ENCODE peak calls at places on chromosomes 3 and 15, in eight cellular contexts. One of them, this sample, is unnamed.
A peak's percentile ranks its signal among the peaks of the same experiment; 100 is the strongest.

GRCh38 chr3:193620650-193621049 is 27.6 kb downstream of the OPA1 start:
- DNase-seq in aorta: no peak
- DNase-seq in mesenchymal stem cell: peak; percentile 61
- DNase-seq in ascending aorta: no peak
- DNase-seq in heart right ventricle: no peak
- DNase-seq in GM23338: no peak
- DNase-seq in fibroblast of lung: peak; percentile 44
- DNase-seq in GM23248: peak; percentile 44
- DNase-seq in this sample: peak; percentile 12

GRCh38 chr3:161557751-161558150 is 61.1 kb downstream of the OTOL1 start:
- DNase-seq in aorta: no peak
- DNase-seq in mesenchymal stem cell: no peak
- DNase-seq in ascending aorta: no peak
- DNase-seq in heart right ventricle: no peak
- DNase-seq in GM23338: no peak
- DNase-seq in fibroblast of lung: no peak
- DNase-seq in GM23248: no peak
- DNase-seq in this sample: no peak

GRCh38 chr3:187713504-187713903 is 11.1 kb upstream of the RTP2 start:
- DNase-seq in aorta: no peak
- DNase-seq in mesenchymal stem cell: peak; percentile 45
- DNase-seq in ascending aorta: no peak
- DNase-seq in heart right ventricle: peak; percentile 23
- DNase-seq in GM23338: peak; percentile 34
- DNase-seq in fibroblast of lung: peak; percentile 45
- DNase-seq in GM23248: peak; percentile 32
- DNase-seq in this sample: peak; percentile 31

GRCh38 chr15:76221085-76221767 is 90.0 kb downstream of the ETFA start:
- DNase-seq in aorta: no peak
- DNase-seq in mesenchymal stem cell: no peak
- DNase-seq in ascending aorta: no peak
- DNase-seq in heart right ventricle: no peak
- DNase-seq in GM23338: no peak
- DNase-seq in fibroblast of lung: no peak
- DNase-seq in GM23248: no peak
- DNase-seq in this sample: no peak

GRCh38 chr3:46856576-46857471 is 6.4 kb downstream of the MYL3 start:
- DNase-seq in aorta: peak; percentile 62
- DNase-seq in mesenchymal stem cell: no peak
- DNase-seq in ascending aorta: peak; percentile 57
- DNase-seq in heart right ventricle: peak; percentile 5
- DNase-seq in GM23338: no peak
- DNase-seq in fibroblast of lung: no peak
- DNase-seq in GM23248: no peak
- DNase-seq in this sample: no peak

GRCh38 chr15:77659350-77660321 is 26.9 kb upstream of the LINGO1 start:
- DNase-seq in aorta: no peak
- DNase-seq in mesenchymal stem cell: peak; percentile 57
- DNase-seq in ascending aorta: no peak
- DNase-seq in heart right ventricle: peak; percentile 35
- DNase-seq in GM23338: peak; percentile 83
- DNase-seq in fibroblast of lung: peak; percentile 31
- DNase-seq in GM23248: peak; percentile 75
- DNase-seq in this sample: peak; percentile 38

GRCh38 chr3:100155105-100155504 is 40.8 kb upstream of the FILIP1L start:
- DNase-seq in aorta: no peak
- DNase-seq in mesenchymal stem cell: no peak
- DNase-seq in ascending aorta: no peak
- DNase-seq in heart right ventricle: no peak
- DNase-seq in GM23338: no peak
- DNase-seq in fibroblast of lung: no peak
- DNase-seq in GM23248: peak; percentile 65
- DNase-seq in this sample: no peak

GRCh38 chr3:30492581-30493192 is 113.7 kb upstream of the TGFBR2 start:
- DNase-seq in aorta: no peak
- DNase-seq in mesenchymal stem cell: peak; percentile 41
- DNase-seq in ascending aorta: no peak
- DNase-seq in heart right ventricle: no peak
- DNase-seq in GM23338: peak; percentile 5
- DNase-seq in fibroblast of lung: peak; percentile 74
- DNase-seq in GM23248: peak; percentile 83
- DNase-seq in this sample: peak; percentile 55

GRCh38 chr3:52690560-52690959 is 4.7 kb downstream of the GNL3 start:
- DNase-seq in aorta: no peak
- DNase-seq in mesenchymal stem cell: no peak
- DNase-seq in ascending aorta: no peak
- DNase-seq in heart right ventricle: no peak
- DNase-seq in GM23338: no peak
- DNase-seq in fibroblast of lung: no peak
- DNase-seq in GM23248: no peak
- DNase-seq in this sample: no peak

GRCh38 chr3:87798567-87798947 is 260.2 kb downstream of the CGGBP1 start:
- DNase-seq in aorta: no peak
- DNase-seq in mesenchymal stem cell: no peak
- DNase-seq in ascending aorta: no peak
- DNase-seq in heart right ventricle: no peak
- DNase-seq in GM23338: no peak
- DNase-seq in fibroblast of lung: no peak
- DNase-seq in GM23248: peak; percentile 35
- DNase-seq in this sample: peak; percentile 7

GRCh38 chr3:79598594-79598993 is 169.2 kb downstream of the ROBO1 start:
- DNase-seq in aorta: no peak
- DNase-seq in mesenchymal stem cell: no peak
- DNase-seq in ascending aorta: no peak
- DNase-seq in heart right ventricle: no peak
- DNase-seq in GM23338: peak; percentile 16
- DNase-seq in fibroblast of lung: peak; percentile 5
- DNase-seq in GM23248: no peak
- DNase-seq in this sample: peak; percentile 45

GRCh38 chr3:188584162-188584529 is 430.2 kb downstream of the LPP start:
- DNase-seq in aorta: no peak
- DNase-seq in mesenchymal stem cell: peak; percentile 83
- DNase-seq in ascending aorta: no peak
- DNase-seq in heart right ventricle: no peak
- DNase-seq in GM23338: peak; percentile 4
- DNase-seq in fibroblast of lung: peak; percentile 93
- DNase-seq in GM23248: peak; percentile 87
- DNase-seq in this sample: peak; percentile 54

GRCh38 chr3:45545476-45545875 is 49.1 kb upstream of the LIMD1 start:
- DNase-seq in aorta: no peak
- DNase-seq in mesenchymal stem cell: peak; percentile 62
- DNase-seq in ascending aorta: peak; percentile 78
- DNase-seq in heart right ventricle: no peak
- DNase-seq in GM23338: no peak
- DNase-seq in fibroblast of lung: peak; percentile 23
- DNase-seq in GM23248: peak; percentile 67
- DNase-seq in this sample: peak; percentile 31

GRCh38 chr3:53250881-53251605 is 4.8 kb downstream of the TKT start:
- DNase-seq in aorta: no peak
- DNase-seq in mesenchymal stem cell: no peak
- DNase-seq in ascending aorta: no peak
- DNase-seq in heart right ventricle: no peak
- DNase-seq in GM23338: no peak
- DNase-seq in fibroblast of lung: no peak
- DNase-seq in GM23248: no peak
- DNase-seq in this sample: no peak

GRCh38 chr3:7445331-7445730 is 584.4 kb downstream of the GRM7 start:
- DNase-seq in aorta: no peak
- DNase-seq in mesenchymal stem cell: no peak
- DNase-seq in ascending aorta: no peak
- DNase-seq in heart right ventricle: no peak
- DNase-seq in GM23338: no peak
- DNase-seq in fibroblast of lung: no peak
- DNase-seq in GM23248: no peak
- DNase-seq in this sample: no peak

GRCh38 chr15:62739507-62739906 is 303.0 kb upstream of the TPM1 start:
- DNase-seq in aorta: no peak
- DNase-seq in mesenchymal stem cell: peak; percentile 10
- DNase-seq in ascending aorta: no peak
- DNase-seq in heart right ventricle: no peak
- DNase-seq in GM23338: no peak
- DNase-seq in fibroblast of lung: peak; percentile 92
- DNase-seq in GM23248: peak; percentile 85
- DNase-seq in this sample: peak; percentile 29

GRCh38 chr3:187739561-187740445 is 5.5 kb downstream of the BCL6 start:
- DNase-seq in aorta: peak; percentile 93
- DNase-seq in mesenchymal stem cell: peak; percentile 95
- DNase-seq in ascending aorta: peak; percentile 92
- DNase-seq in heart right ventricle: peak; percentile 82
- DNase-seq in GM23338: peak; percentile 83
- DNase-seq in fibroblast of lung: peak; percentile 94
- DNase-seq in GM23248: peak; percentile 92
- DNase-seq in this sample: peak; percentile 86

GRCh38 chr3:182794806-182795369 is 1.6 kb downstream of the ATP11B start:
- DNase-seq in aorta: no peak
- DNase-seq in mesenchymal stem cell: peak; percentile 32
- DNase-seq in ascending aorta: no peak
- DNase-seq in heart right ventricle: no peak
- DNase-seq in GM23338: no peak
- DNase-seq in fibroblast of lung: no peak
- DNase-seq in GM23248: peak; percentile 54
- DNase-seq in this sample: no peak
- H3K4me3 ChIP-seq in aorta: peak overlapping the region; percentile 97
- H3K4me3 ChIP-seq in mesenchymal stem cell: peak overlapping the region; percentile 100
- H3K4me3 ChIP-seq in ascending aorta: peak overlapping the region; percentile 89
- H3K4me3 ChIP-seq in heart right ventricle: peak overlapping the region; percentile 96
- H3K4me3 ChIP-seq in GM23338: peak overlapping the region; percentile 93
- H3K4me3 ChIP-seq in fibroblast of lung: peak overlapping the region; percentile 98
- H3K4me3 ChIP-seq in GM23248: peak overlapping the region; percentile 94
- H3K4me3 ChIP-seq in this sample: peak overlapping the region; percentile 88

DNA sequence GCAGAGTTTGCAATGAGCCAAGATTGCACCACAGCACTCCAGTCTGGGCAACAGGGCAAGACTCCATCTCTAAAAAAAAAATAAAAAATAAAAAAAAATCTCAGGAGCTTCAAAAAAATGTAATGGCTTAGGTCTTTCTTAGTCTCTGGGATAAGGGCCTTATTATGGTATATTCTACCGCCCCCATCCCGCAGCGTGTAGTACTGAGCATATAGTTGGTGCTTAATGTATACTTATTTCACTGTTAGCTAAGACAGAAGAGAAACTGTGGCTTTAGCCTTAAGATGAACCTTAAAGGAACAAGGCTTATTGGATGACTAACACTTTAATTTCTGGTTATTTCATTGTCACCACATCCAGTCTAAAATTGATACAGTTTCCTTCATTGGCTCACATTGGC is 17.2 kb upstream of the RAF1 start:
- DNase-seq in aorta: no peak
- DNase-seq in mesenchymal stem cell: no peak
- DNase-seq in ascending aorta: no peak
- DNase-seq in heart right ventricle: no peak
- DNase-seq in GM23338: no peak
- DNase-seq in fibroblast of lung: no peak
- DNase-seq in GM23248: peak; percentile 26
- DNase-seq in this sample: no peak
- H3K27ac ChIP-seq in aorta: no peak overlapping the region
- H3K27ac ChIP-seq in mesenchymal stem cell: no peak overlapping the region
- H3K27ac ChIP-seq in ascending aorta: peak overlapping the region; percentile 68
- H3K27ac ChIP-seq in heart right ventricle: no peak overlapping the region
- H3K27ac ChIP-seq in GM23338: no peak overlapping the region
- H3K27ac ChIP-seq in fibroblast of lung: peak overlapping the region; percentile 31
- H3K27ac ChIP-seq in GM23248: peak overlapping the region; percentile 90
- H3K27ac ChIP-seq in this sample: no peak overlapping the region

GRCh38 chr3:14145236-14145635 is 20.4 kb downstream of the TMEM43 start:
- DNase-seq in aorta: no peak
- DNase-seq in mesenchymal stem cell: peak; percentile 59
- DNase-seq in ascending aorta: peak; percentile 62
- DNase-seq in heart right ventricle: no peak
- DNase-seq in GM23338: no peak
- DNase-seq in fibroblast of lung: peak; percentile 71
- DNase-seq in GM23248: peak; percentile 77
- DNase-seq in this sample: peak; percentile 39
- H3K36me3 ChIP-seq in aorta: peaks cover 6% of the 10 kb centered on the region
- H3K36me3 ChIP-seq in mesenchymal stem cell: peaks cover 58% of the 10 kb centered on the region
- H3K36me3 ChIP-seq in ascending aorta: peaks cover 55% of the 10 kb centered on the region
- H3K36me3 ChIP-seq in heart right ventricle: peaks cover 70% of the 10 kb centered on the region
- H3K36me3 ChIP-seq in GM23338: no peaks in the 10 kb centered on the region
- H3K36me3 ChIP-seq in fibroblast of lung: peaks cover 26% of the 10 kb centered on the region
- H3K36me3 ChIP-seq in GM23248: peaks cover 11% of the 10 kb centered on the region
- H3K36me3 ChIP-seq in this sample: peaks cover 13% of the 10 kb centered on the region

DNA sequence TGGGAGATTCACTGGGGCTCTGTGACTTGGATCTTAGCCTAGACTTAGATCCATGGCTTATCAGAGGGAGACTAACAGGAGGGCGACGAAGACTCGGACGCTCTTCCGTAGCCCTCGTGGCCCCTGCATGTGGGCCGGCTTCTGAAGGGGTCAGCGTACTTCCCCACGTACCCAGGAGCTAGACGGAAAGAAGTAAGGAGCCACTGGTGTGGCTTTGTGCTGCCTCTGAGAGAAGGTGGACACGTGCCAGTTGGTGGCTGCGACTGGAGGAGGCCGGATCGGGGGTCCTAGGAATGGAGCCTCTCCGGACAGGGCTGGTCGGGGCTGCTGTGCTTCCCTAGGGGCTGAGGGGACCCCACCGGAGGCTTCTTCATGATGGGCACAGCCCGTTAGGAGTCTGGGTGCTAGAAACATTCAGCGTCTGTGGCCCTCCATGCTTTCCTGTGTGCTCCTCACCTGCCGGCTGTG is 1.0 kb downstream of the NRROS start:
- DNase-seq in aorta: no peak
- DNase-seq in mesenchymal stem cell: no peak
- DNase-seq in ascending aorta: no peak
- DNase-seq in heart right ventricle: no peak
- DNase-seq in GM23338: no peak
- DNase-seq in fibroblast of lung: no peak
- DNase-seq in GM23248: no peak
- DNase-seq in this sample: no peak
- H3K4me3 ChIP-seq in aorta: no peak overlapping the region
- H3K4me3 ChIP-seq in mesenchymal stem cell: peak overlapping the region; percentile 79
- H3K4me3 ChIP-seq in ascending aorta: peak overlapping the region; percentile 63
- H3K4me3 ChIP-seq in heart right ventricle: peak overlapping the region; percentile 40
- H3K4me3 ChIP-seq in GM23338: no peak overlapping the region
- H3K4me3 ChIP-seq in fibroblast of lung: no peak overlapping the region
- H3K4me3 ChIP-seq in GM23248: no peak overlapping the region
- H3K4me3 ChIP-seq in this sample: no peak overlapping the region

DNA sequence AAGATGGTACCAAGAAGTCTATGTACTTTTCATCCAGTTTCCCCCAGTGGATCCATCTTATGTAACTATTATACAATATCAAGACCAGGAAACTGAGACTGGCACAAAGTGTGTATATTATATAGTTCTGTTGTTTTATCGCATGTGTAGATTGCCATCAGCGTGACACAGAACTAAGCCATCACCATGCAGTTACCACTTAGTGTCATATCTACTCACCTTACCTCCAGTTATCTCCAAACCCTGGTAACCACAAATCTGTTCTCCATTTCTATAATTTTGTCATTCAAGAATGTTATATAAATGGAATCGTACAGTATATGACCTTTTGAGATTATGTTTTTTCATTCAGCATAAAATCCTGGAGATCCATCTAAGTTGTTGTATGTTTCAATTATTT is 23.1 kb downstream of the IFT122 start:
- DNase-seq in aorta: no peak
- DNase-seq in mesenchymal stem cell: no peak
- DNase-seq in ascending aorta: no peak
- DNase-seq in heart right ventricle: no peak
- DNase-seq in GM23338: no peak
- DNase-seq in fibroblast of lung: no peak
- DNase-seq in GM23248: no peak
- DNase-seq in this sample: no peak
- H3K27ac ChIP-seq in aorta: no peak overlapping the region
- H3K27ac ChIP-seq in mesenchymal stem cell: no peak overlapping the region
- H3K27ac ChIP-seq in ascending aorta: no peak overlapping the region
- H3K27ac ChIP-seq in heart right ventricle: peak overlapping the region; percentile 84
- H3K27ac ChIP-seq in GM23338: no peak overlapping the region
- H3K27ac ChIP-seq in fibroblast of lung: no peak overlapping the region
- H3K27ac ChIP-seq in GM23248: no peak overlapping the region
- H3K27ac ChIP-seq in this sample: no peak overlapping the region